ENCODE peak calls at places on chromosome 7, in five cellular contexts. F is stimulated activated CD8-positive, alpha-beta memory T cell treated with anti-CD3 and anti-CD28 coated beads, Interleukin-12 subunit alpha, Interleukin-12 subunit beta, amount 100 ng/mL, for 1 hour; R is ovary; M is naive thymus-derived CD8-positive, alpha-beta T cell; A is lower lobe of right lung. D is an unnamed sample.

GRCh38 chr7:140035400-140036223 is 27.1 kb downstream of the PARP12 start:
- DNase-seq in R (no peak), M (no peak), F (no peak), A (no peak), D (no peak)

GRCh38 chr7:36546331-36546730 is 156.7 kb downstream of the ANLN start:
- DNase-seq in M (no peak), R (no peak), A (no peak), F (no peak), D (no peak)

GRCh38 chr7:123727071-123727837 is 21.5 kb downstream of the WASL start:
- DNase-seq in A (no peak), M (no peak), R (no peak), F (no peak), D (no peak)

GRCh38 chr7:42292991-42293521 is 56.0 kb upstream of the GLI3 start:
- DNase-seq in R (no peak), F (no peak), M (no peak), A (peak), D (no peak)

GRCh38 chr7:100588438-100588837 is 2.3 kb downstream of the FBXO24 start:
- DNase-seq in A (no peak), F (no peak), R (no peak), M (no peak), D (no peak)

GRCh38 chr7:108455833-108456677 is at the start of gene NRCAM:
- DNase-seq in R (peak), F (no peak), M (peak), A (peak), D (peak)

GRCh38 chr7:94286111-94286510 is 108.6 kb upstream of the COL1A2 start:
- DNase-seq in A (no peak), F (no peak), M (no peak), R (no peak), D (no peak)

GRCh38 chr7:76057103-76057812 is 9.4 kb downstream of the MDH2 start:
- DNase-seq in R (no peak), A (no peak), M (no peak), F (no peak), D (no peak)

GRCh38 chr7:66281678-66282593 is 76.8 kb downstream of the TPST1 start:
- DNase-seq in F (no peak), M (no peak), R (peak), A (no peak), D (no peak)

GRCh38 chr7:113715981-113716870 is 202.6 kb downstream of the PPP1R3A start:
- DNase-seq in F (no peak), M (no peak), A (no peak), R (no peak), D (no peak)

GRCh38 chr7:100632951-100633717 is 8.2 kb downstream of the TFR2 start:
- DNase-seq in M (peak), A (peak), F (peak), R (no peak), D (no peak)

GRCh38 chr7:115005942-115006341 is 84.0 kb downstream of the MDFIC start:
- DNase-seq in A (no peak), R (no peak), M (no peak), F (no peak), D (no peak)

GRCh38 chr7:836429-836828 is 4.2 kb downstream of the SUN1 start:
- DNase-seq in R (no peak), M (no peak), F (no peak), A (no peak), D (no peak)

GRCh38 chr7:81407094-81407493 is 362.8 kb downstream of the HGF start:
- DNase-seq in M (no peak), F (no peak), R (no peak), A (no peak), D (no peak)